ENCODE peak calls at places on chromosome 22, in five cellular contexts. J is IMR-90, W is neuronal stem cell, Y is H1, M is trophoblast cell. H is an unnamed sample.

GRCh38 chr22:17120281-17120680 is 879 bp downstream of the TMEM121B start:
- DNase-seq in J (peak), W (peak), Y (peak), M (peak), H (peak)

GRCh38 chr22:25219948-25220442 is 556 bp downstream of the CRYBB2 start:
- DNase-seq in J (no peak), W (no peak), Y (no peak), M (no peak), H (no peak)

GRCh38 chr22:36086629-36087254 is 58.1 kb upstream of the RBFOX2 start:
- DNase-seq in J (no peak), W (no peak), Y (no peak), M (peak), H (no peak)

GRCh38 chr22:47059701-47060161 is 297.3 kb downstream of the TBC1D22A start:
- DNase-seq in J (no peak), W (no peak), Y (no peak), M (no peak), H (no peak)

GRCh38 chr22:37172266-37173245 is 15.5 kb downstream of the C1QTNF6 start:
- DNase-seq in J (no peak), W (no peak), Y (no peak), M (no peak), H (no peak)

GRCh38 chr22:46033256-46034200 is 56.6 kb upstream of the WNT7B start:
- DNase-seq in J (peak), W (no peak), Y (no peak), M (no peak), H (peak)

GRCh38 chr22:47129902-47130301 is 367.5 kb downstream of the TBC1D22A start:
- DNase-seq in J (no peak), W (no peak), Y (no peak), M (peak), H (no peak)

GRCh38 chr22:40202225-40202944 is 24.7 kb downstream of the TNRC6B start:
- DNase-seq in J (peak), W (no peak), Y (no peak), M (no peak), H (peak)

GRCh38 chr22:44741929-44742328 is 10.4 kb upstream of the ARHGAP8 start:
- DNase-seq in J (no peak), W (no peak), Y (peak), M (no peak), H (no peak)

GRCh38 chr22:46563381-46564083 is 26.1 kb upstream of the CELSR1 start:
- DNase-seq in J (peak), W (no peak), Y (peak), M (peak), H (peak)

GRCh38 chr22:22408731-22409696 is 99.5 kb downstream of the ZNF280B start:
- DNase-seq in J (peak), W (peak), Y (peak), M (peak), H (peak)

GRCh38 chr22:29202231-29203192 is 3.2 kb upstream of the EMID1 start:
- DNase-seq in J (peak), W (no peak), Y (no peak), M (no peak), H (peak)

GRCh38 chr22:44667829-44668189 is 34.2 kb upstream of the PRR5 start:
- DNase-seq in J (no peak), W (no peak), Y (no peak), M (no peak), H (no peak)

GRCh38 chr22:45218974-45219373 is 21.7 kb downstream of the KIAA0930 start:
- DNase-seq in J (peak), W (no peak), Y (no peak), M (peak), H (peak)

GRCh38 chr22:46684706-46685105 is 53.3 kb downstream of the CERK start:
- DNase-seq in J (no peak), W (no peak), Y (no peak), M (no peak), H (no peak)

GRCh38 chr22:20422965-20423635 is 14.5 kb downstream of the SCARF2 start:
- DNase-seq in J (no peak), W (no peak), Y (no peak), M (no peak), H (no peak)

GRCh38 chr22:19497245-19497644 is 17.5 kb downstream of the CDC45 start:
- DNase-seq in J (peak), W (no peak), Y (no peak), M (no peak), H (peak)

GRCh38 chr22:48348855-48349254 is 1478.8 kb downstream of the BRD1 start:
- DNase-seq in J (no peak), W (no peak), Y (no peak), M (no peak), H (no peak)
- H3K18ac ChIP-seq in J (no peak), W (no peak), Y (no peak), M (no peak), H (no peak)

GRCh38 chr22:38505595-38506117 is 455 bp downstream of the DDX17 start:
- DNase-seq in J (peak), W (no peak), Y (no peak), M (peak), H (peak)
- H4K91ac ChIP-seq in J (peak), W (peak), Y (peak), M (peak), H (peak)

DNA sequence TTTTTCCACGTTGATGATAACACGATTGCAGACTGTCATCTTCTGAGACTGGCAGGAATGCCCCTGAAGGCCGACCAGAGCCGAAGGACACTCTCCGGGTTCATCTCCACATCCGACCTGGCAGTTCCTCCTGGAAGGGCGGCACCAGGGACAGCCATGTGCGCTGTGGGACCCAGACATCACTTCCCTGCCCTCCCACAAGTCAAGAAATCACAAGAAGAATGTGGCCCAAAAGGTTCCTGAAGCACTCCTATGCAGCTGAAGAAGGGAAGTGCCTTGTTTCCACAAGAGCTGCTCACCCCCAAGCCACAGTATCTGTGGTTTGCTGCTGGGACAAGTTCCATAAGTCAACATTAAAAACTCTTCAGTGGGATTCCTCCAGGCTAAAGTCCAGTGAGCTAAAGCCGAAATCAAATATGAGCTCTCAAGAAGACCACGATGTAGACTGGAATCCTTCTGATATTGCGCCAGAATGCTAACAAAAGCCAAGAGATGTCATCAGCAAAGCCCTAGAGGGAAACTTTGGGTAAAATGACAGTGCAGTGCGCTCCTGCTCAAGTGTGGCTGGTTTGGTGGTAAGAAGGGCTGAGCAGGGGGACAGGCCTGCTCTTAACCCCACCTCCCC is 21.2 kb downstream of the PACSIN2 start:
- DNase-seq in J (peak), W (no peak), Y (no peak), M (no peak), H (peak)
- H3K4me3 ChIP-seq in J (no peak), W (no peak), Y (no peak), M (no peak), H (peak)

GRCh38 chr22:23514317-23515038 is 65.6 kb downstream of the IGLL1 start:
- DNase-seq in J (no peak), W (no peak), Y (peak), M (no peak), H (no peak)
- H3K18ac ChIP-seq in J (no peak), W (peak), Y (no peak), M (no peak), H (no peak)

GRCh38 chr22:27670701-27671412 is 130.7 kb downstream of the MN1 start:
- DNase-seq in J (no peak), W (peak), Y (peak), M (no peak), H (peak)
- H4K91ac ChIP-seq in J (no peak), W (peak), Y (peak), M (peak), H (peak)

DNA sequence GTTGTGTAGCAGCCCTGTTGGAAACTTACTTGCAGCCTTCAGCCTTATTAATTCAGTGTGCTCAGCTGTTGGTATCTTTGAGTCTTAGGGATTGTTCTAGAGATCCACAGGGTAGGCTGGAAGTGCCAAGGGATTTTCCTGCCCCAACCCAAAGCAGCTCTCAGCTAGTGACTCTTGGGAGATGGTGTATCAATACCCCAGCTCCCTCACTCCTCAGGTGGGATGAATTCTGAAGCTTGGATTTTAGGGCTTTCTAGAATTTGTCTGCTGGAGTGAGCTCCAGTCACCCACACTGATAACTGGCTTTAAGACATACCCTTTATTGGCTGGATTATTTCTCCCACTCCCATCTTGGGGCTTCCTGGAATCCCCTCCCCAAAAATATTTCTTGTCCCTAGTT is 493.0 kb downstream of the MN1 start:
- DNase-seq in J (no peak), W (no peak), Y (no peak), M (no peak), H (no peak)
- H3K4me3 ChIP-seq in J (no peak), W (no peak), Y (no peak), M (no peak), H (no peak)

DNA sequence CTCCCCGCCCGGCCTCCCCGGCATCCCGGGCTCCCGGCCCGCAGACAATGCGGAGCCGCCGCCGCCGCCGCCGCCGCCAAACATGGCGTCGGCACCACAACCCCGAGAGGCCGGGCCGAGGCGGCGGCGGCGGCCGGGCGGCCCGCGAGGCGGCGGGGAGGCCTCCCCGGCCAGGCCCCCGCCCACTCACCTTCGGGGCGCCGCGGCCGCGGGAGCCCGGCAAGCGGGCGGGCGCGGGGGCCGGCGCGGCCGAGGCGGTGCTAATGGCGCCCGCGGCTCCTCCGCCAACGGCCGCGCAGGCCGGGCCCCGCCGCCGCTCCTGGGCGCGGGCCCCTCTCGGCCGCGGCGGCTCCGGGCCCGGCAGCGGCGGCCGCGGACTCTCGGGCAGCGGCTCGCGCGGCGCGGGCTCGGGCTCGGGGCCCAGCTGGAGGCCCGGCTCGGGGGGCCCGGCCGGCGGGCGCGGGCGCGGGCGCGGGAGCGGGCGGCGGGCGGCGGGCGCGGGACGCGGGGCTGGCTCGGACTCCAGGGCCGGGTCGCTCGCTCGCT is 293 bp downstream of the BRD1 start:
- DNase-seq in J (no peak), W (no peak), Y (no peak), M (no peak), H (peak)
- H3K18ac ChIP-seq in J (no peak), W (peak), Y (no peak), M (peak), H (no peak)

GRCh38 chr22:28032896-28033295 is 113.8 kb upstream of the PITPNB start:
- DNase-seq in J (no peak), W (no peak), Y (no peak), M (no peak), H (no peak)
- H4K91ac ChIP-seq in J (no peak), W (no peak), Y (no peak), M (no peak), H (no peak)